ENCODE peak calls at places on chromosomes 13 and 19, in six cellular contexts. N is neural crest cell, U is PC-9, G is heart left ventricle, Q is HFFc6, P is lower leg skin. O is an unnamed sample.

GRCh38 chr13:69948016-69948415 is 159.6 kb upstream of the ATXN8OS start:
- DNase-seq in N (no peak), U (no peak), G (no peak), Q (no peak), P (no peak), O (no peak)

GRCh38 chr19:6724631-6725185 is 4.3 kb upstream of the C3 start:
- DNase-seq in N (no peak), U (no peak), G (no peak), Q (no peak), P (no peak), O (no peak)

GRCh38 chr19:31110331-31110730 is 238.9 kb downstream of the TSHZ3 start:
- DNase-seq in N (no peak), U (no peak), G (no peak), Q (peak; percentile 26), P (no peak), O (peak; percentile 65)

GRCh38 chr13:30406779-30407416 is 15.4 kb upstream of the UBE2L5 start:
- DNase-seq in N (no peak), U (no peak), G (no peak), Q (no peak), P (no peak), O (no peak)

GRCh38 chr13:99041788-99042187 is 63.9 kb upstream of the DOCK9 start:
- DNase-seq in N (no peak), U (no peak), G (no peak), Q (no peak), P (peak; percentile 81), O (no peak)

GRCh38 chr13:113176292-113176691 is 17.8 kb downstream of the PROZ start:
- DNase-seq in N (no peak), U (no peak), G (no peak), Q (no peak), P (no peak), O (no peak)

GRCh38 chr19:40163541-40164129 is 27.6 kb upstream of the MAP3K10 start:
- DNase-seq in N (no peak), U (no peak), G (no peak), Q (no peak), P (no peak), O (no peak)

GRCh38 chr13:29474991-29475390 is 120.5 kb downstream of the SLC7A1 start:
- DNase-seq in N (no peak), U (no peak), G (no peak), Q (peak; percentile 66), P (no peak), O (peak; percentile 54)

GRCh38 chr13:89968468-89968867 is 1379.0 kb upstream of the MIR17HG start:
- DNase-seq in N (no peak), U (no peak), G (no peak), Q (no peak), P (no peak), O (no peak)

GRCh38 chr13:94967183-94968039 is 255.1 kb upstream of the SOX21 start:
- DNase-seq in N (peak; percentile 43), U (no peak), G (no peak), Q (no peak), P (no peak), O (no peak)

GRCh38 chr19:4310247-4311121 is 6.1 kb downstream of the FSD1 start:
- DNase-seq in N (no peak), U (peak; percentile 65), G (no peak), Q (no peak), P (no peak), O (no peak)

GRCh38 chr19:2412449-2412848 is 14.9 kb downstream of the TIMM13 start:
- DNase-seq in N (no peak), U (no peak), G (no peak), Q (no peak), P (no peak), O (no peak)

GRCh38 chr19:13396256-13397080 is 109.8 kb downstream of the CACNA1A start:
- DNase-seq in N (peak; percentile 64), U (no peak), G (peak; percentile 30), Q (peak; percentile 50), P (no peak), O (peak; percentile 87)

GRCh38 chr13:93039131-93039530 is 187.5 kb upstream of the GPC6 start:
- DNase-seq in N (no peak), U (no peak), G (no peak), Q (no peak), P (no peak), O (peak; percentile 30)

GRCh38 chr13:87666826-87667225 is 4.3 kb upstream of the SLITRK5 start:
- DNase-seq in N (no peak), U (no peak), G (no peak), Q (no peak), P (no peak), O (no peak)

GRCh38 chr13:75236774-75237173 is 245.2 kb downstream of the TBC1D4 start:
- DNase-seq in N (no peak), U (no peak), G (no peak), Q (no peak), P (no peak), O (no peak)

GRCh38 chr19:6005321-6006069 is 27.6 kb upstream of the RANBP3 start:
- DNase-seq in N (no peak), U (no peak), G (no peak), Q (no peak), P (no peak), O (no peak)

GRCh38 chr19:13573268-13573667 is 67.0 kb upstream of the CACNA1A start:
- DNase-seq in N (no peak), U (no peak), G (no peak), Q (no peak), P (no peak), O (no peak)

GRCh38 chr19:43582495-43582894 is 6.9 kb downstream of the PINLYP start:
- DNase-seq in N (no peak), U (no peak), G (no peak), Q (no peak), P (no peak), O (no peak)

GRCh38 chr19:50679177-50680125 is 30.2 kb downstream of the C19orf81 start:
- DNase-seq in N (peak; percentile 80), U (no peak), G (peak; percentile 78), Q (peak; percentile 80), P (peak; percentile 93), O (peak; percentile 73)

GRCh38 chr19:28394705-28395104 is 818.2 kb downstream of the UQCRFS1 start:
- DNase-seq in N (no peak), U (no peak), G (no peak), Q (no peak), P (no peak), O (no peak)

GRCh38 chr13:102768914-102769313 is 4.7 kb downstream of the TEX30 start:
- DNase-seq in N (no peak), U (no peak), G (no peak), Q (no peak), P (no peak), O (peak; percentile 52)

GRCh38 chr13:102771298-102772041 is 2.1 kb downstream of the TEX30 start:
- DNase-seq in N (no peak), U (no peak), G (no peak), Q (no peak), P (no peak), O (no peak)

GRCh38 chr13:102770435-102770834 is 3.2 kb downstream of the TEX30 start:
- DNase-seq in N (no peak), U (no peak), G (no peak), Q (no peak), P (no peak), O (peak; percentile 23)

GRCh38 chr13:102772042-102772425 is 1.6 kb downstream of the TEX30 start:
- DNase-seq in N (no peak), U (no peak), G (no peak), Q (no peak), P (no peak), O (no peak)

DNA sequence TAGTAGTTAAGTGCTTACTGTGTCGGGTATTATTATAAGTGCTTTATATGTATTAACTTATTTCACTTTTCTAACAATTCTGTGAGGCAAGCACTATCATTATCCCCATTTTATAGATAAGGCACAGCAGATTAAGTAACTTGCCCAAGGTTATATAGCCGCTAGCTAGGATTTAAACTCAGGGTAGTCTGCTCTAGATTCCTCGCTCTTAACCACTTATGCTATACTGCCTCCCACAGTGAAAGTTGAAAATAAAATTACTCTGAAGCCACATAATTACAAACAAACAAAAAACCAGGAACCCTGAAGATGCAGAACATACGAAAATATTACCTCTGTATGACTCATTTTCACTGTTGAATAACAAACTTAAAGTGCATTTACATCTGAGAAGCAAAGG is 3.9 kb downstream of the TEX30 start:
- DNase-seq in N (no peak), U (no peak), G (no peak), Q (no peak), P (no peak), O (peak; percentile 39)
- TF ChIP-seq CTCF in N (no peak), U (no peak), G (no peak), Q (no peak), P (no peak), O (no peak)

GRCh38 chr19:49470615-49470978 is 3.4 kb upstream of the FLT3LG start:
- DNase-seq in N (no peak), U (no peak), G (no peak), Q (no peak), P (no peak), O (no peak)

GRCh38 chr19:49468199-49468598 is 5.8 kb upstream of the FLT3LG start:
- DNase-seq in N (no peak), U (no peak), G (no peak), Q (no peak), P (no peak), O (no peak)

GRCh38 chr19:49472936-49473335 is 1.1 kb upstream of the FLT3LG start:
- DNase-seq in N (no peak), U (no peak), G (peak; percentile 23), Q (no peak), P (no peak), O (no peak)

GRCh38 chr19:49468746-49469447 is 5.1 kb upstream of the FLT3LG start:
- DNase-seq in N (no peak), U (peak; percentile 62), G (peak; percentile 92), Q (no peak), P (peak; percentile 95), O (peak; percentile 94)

GRCh38 chr19:49469828-49470614 is 4.0 kb upstream of the FLT3LG start:
- DNase-seq in N (no peak), U (no peak), G (no peak), Q (no peak), P (no peak), O (no peak)
- TF ChIP-seq CTCF in N (no peak), U (no peak), G (no peak), Q (peak; percentile 31), P (no peak), O (peak; percentile 12)

GRCh38 chr19:48303866-48304265 is 21.5 kb upstream of the EMP3 start:
- DNase-seq in N (no peak), U (no peak), G (no peak), Q (no peak), P (no peak), O (no peak)

GRCh38 chr19:48303367-48303766 is 22.0 kb upstream of the EMP3 start:
- DNase-seq in N (no peak), U (no peak), G (no peak), Q (no peak), P (no peak), O (no peak)

GRCh38 chr19:48297975-48298374 is 27.4 kb upstream of the EMP3 start:
- DNase-seq in N (no peak), U (no peak), G (no peak), Q (no peak), P (no peak), O (no peak)

GRCh38 chr19:48301886-48302599 is 23.3 kb upstream of the EMP3 start:
- DNase-seq in N (no peak), U (no peak), G (no peak), Q (no peak), P (no peak), O (no peak)

GRCh38 chr19:48302600-48302959 is 22.8 kb upstream of the EMP3 start:
- DNase-seq in N (no peak), U (no peak), G (no peak), Q (no peak), P (no peak), O (no peak)
- TF ChIP-seq CTCF in N (no peak), U (no peak), G (no peak), Q (no peak), P (no peak), O (no peak)

GRCh38 chr13:32443111-32443510 is 15.2 kb upstream of the N4BP2L1 start:
- DNase-seq in N (no peak), U (no peak), G (no peak), Q (no peak), P (no peak), O (peak; percentile 44)
- TF ChIP-seq CTCF in N (peak; percentile 42), U (peak; percentile 29), G (no peak), Q (peak; percentile 58), P (no peak), O (peak; percentile 17)

O was measured in cardiac fibroblast.